ENCODE peak calls at places on chromosomes 5 and 9, in four cellular contexts. N is aorta, E is choroid plexus epithelial cell, H is AG09309. R is an unnamed sample.

GRCh38 chr5:118043531-118043930 is 944.8 kb downstream of the DTWD2 start:
- DNase-seq in H (no peak), N (no peak), E (no peak), R (no peak)

GRCh38 chr5:100647461-100648230 is 112.5 kb downstream of the FAM174A start:
- DNase-seq in E (peak; percentile 57), H (no peak), N (no peak), R (no peak)

GRCh38 chr9:127561491-127562270 is 50.4 kb upstream of the STXBP1 start:
- DNase-seq in N (peak; percentile 94), E (peak; percentile 98), H (peak; percentile 97), R (peak; percentile 99)

GRCh38 chr9:135075234-135076142 is 12.0 kb upstream of the OLFM1 start:
- DNase-seq in N (peak; percentile 88), E (no peak), H (no peak), R (no peak)

GRCh38 chr5:157155297-157155696 is 10.8 kb downstream of the GARIN3 start:
- DNase-seq in N (no peak), H (no peak), E (no peak), R (no peak)

GRCh38 chr5:31232273-31232888 is 38.9 kb downstream of the CDH6 start:
- DNase-seq in E (peak; percentile 85), N (no peak), H (peak; percentile 23), R (peak; percentile 72)

GRCh38 chr5:76426391-76426802 is 23.3 kb downstream of the IQGAP2 start:
- DNase-seq in N (no peak), H (no peak), E (no peak), R (no peak)

GRCh38 chr9:76023715-76024195 is 133.3 kb downstream of the PCSK5 start:
- DNase-seq in E (peak; percentile 9), N (no peak), H (no peak), R (peak; percentile 63)

GRCh38 chr5:120152472-120152871 is 311.6 kb upstream of the PRR16 start:
- DNase-seq in E (peak; percentile 89), N (no peak), H (peak; percentile 77), R (peak; percentile 86)

GRCh38 chr9:4844031-4844430 is 51.3 kb downstream of the RCL1 start:
- DNase-seq in N (no peak), E (no peak), H (no peak), R (no peak)

GRCh38 chr9:32454280-32454679 is 69.8 kb downstream of the ACO1 start:
- DNase-seq in E (peak; percentile 28), H (no peak), N (no peak), R (no peak)

GRCh38 chr5:163407034-163407652 is 30.3 kb upstream of the CCNG1 start:
- DNase-seq in N (no peak), E (peak; percentile 44), H (peak; percentile 4), R (peak; percentile 37)

GRCh38 chr5:166188482-166188881 is 2103.0 kb upstream of the WWC1 start:
- DNase-seq in N (no peak), E (no peak), H (no peak), R (no peak)

GRCh38 chr9:130282000-130282700 is 16.6 kb downstream of the HMCN2 start:
- DNase-seq in E (no peak), N (no peak), H (no peak), R (no peak)

GRCh38 chr5:65778126-65778525 is 56.1 kb downstream of the NLN start:
- DNase-seq in E (no peak), N (no peak), H (no peak), R (no peak)

GRCh38 chr5:57434683-57435082 is 47.9 kb downstream of the ACTBL2 start:
- DNase-seq in E (no peak), H (no peak), N (no peak), R (no peak)

GRCh38 chr5:57432876-57433275 is 49.7 kb downstream of the ACTBL2 start:
- DNase-seq in E (peak; percentile 66), H (no peak), N (no peak), R (no peak)

GRCh38 chr5:57435701-57436134 is 46.9 kb downstream of the ACTBL2 start:
- DNase-seq in E (peak; percentile 98), N (no peak), H (peak; percentile 93), R (peak; percentile 98)

GRCh38 chr5:57436586-57436985 is 46.0 kb downstream of the ACTBL2 start:
- DNase-seq in N (no peak), E (no peak), H (no peak), R (no peak)

GRCh38 chr5:57434227-57434640 is 48.4 kb downstream of the ACTBL2 start:
- DNase-seq in H (no peak), N (no peak), E (peak; percentile 82), R (no peak)
- H3K4me3 ChIP-seq in H (no peak overlapping the region), N (no peak overlapping the region), E (no peak overlapping the region), R (no peak overlapping the region)

DNA sequence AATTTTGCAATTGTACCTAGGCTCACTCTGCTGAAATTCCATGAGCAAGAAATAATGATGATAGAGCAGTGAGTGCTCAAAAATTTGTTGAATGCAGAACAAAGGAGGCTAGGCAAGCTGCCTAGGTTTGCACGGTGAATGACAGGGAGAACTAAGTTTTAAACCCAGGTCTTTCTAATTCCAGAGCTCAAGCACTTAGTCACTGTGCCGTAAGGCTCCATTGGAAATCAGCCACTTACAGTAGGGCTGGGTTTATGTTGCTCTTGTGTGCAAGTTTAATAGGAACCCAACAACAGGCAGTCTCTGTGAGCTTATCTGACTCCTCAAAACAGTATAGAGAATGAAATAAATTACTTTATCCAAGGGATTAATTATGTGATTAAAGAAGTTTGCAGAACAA is 147.0 kb downstream of the CSNK1G3 start:
- DNase-seq in N (no peak), E (peak; percentile 41), H (no peak), R (no peak)
- H3K4me3 ChIP-seq in N (no peak overlapping the region), E (no peak overlapping the region), H (no peak overlapping the region), R (no peak overlapping the region)

GRCh38 chr9:122218070-122218884 is 10.5 kb downstream of the LHX6 start:
- DNase-seq in E (no peak), N (no peak), H (no peak), R (no peak)

GRCh38 chr9:122220673-122221222 is 8.0 kb downstream of the LHX6 start:
- DNase-seq in H (no peak), N (no peak), E (no peak), R (no peak)

GRCh38 chr9:122219856-122220672 is 8.7 kb downstream of the LHX6 start:
- DNase-seq in E (no peak), N (no peak), H (no peak), R (no peak)

GRCh38 chr9:122217640-122218039 is 11.1 kb downstream of the LHX6 start:
- DNase-seq in E (no peak), H (no peak), N (no peak), R (no peak)

GRCh38 chr9:122218885-122219855 is 9.6 kb downstream of the LHX6 start:
- DNase-seq in E (peak; percentile 32), N (no peak), H (no peak), R (no peak)
- H3K4me3 ChIP-seq in E (no peak overlapping the region), N (no peak overlapping the region), H (no peak overlapping the region), R (no peak overlapping the region)

GRCh38 chr9:104075801-104076753 is 18.0 kb upstream of the SMC2 start:
- DNase-seq in E (peak; percentile 94), N (no peak), H (peak; percentile 56), R (peak; percentile 72)
- H3K4me3 ChIP-seq in E (no peak overlapping the region), N (no peak overlapping the region), H (no peak overlapping the region), R (no peak overlapping the region)

GRCh38 chr9:38026021-38026809 is 42.8 kb downstream of the SHB start:
- DNase-seq in N (peak; percentile 85), E (peak; percentile 96), H (peak; percentile 79), R (peak; percentile 96)

GRCh38 chr9:38023661-38024035 is 45.4 kb downstream of the SHB start:
- DNase-seq in N (no peak), E (no peak), H (no peak), R (no peak)

GRCh38 chr9:38024036-38024681 is 44.9 kb downstream of the SHB start:
- DNase-seq in N (peak; percentile 87), H (no peak), E (peak; percentile 82), R (peak; percentile 67)

GRCh38 chr9:38026840-38027527 is 42.0 kb downstream of the SHB start:
- DNase-seq in E (no peak), N (no peak), H (no peak), R (no peak)

DNA sequence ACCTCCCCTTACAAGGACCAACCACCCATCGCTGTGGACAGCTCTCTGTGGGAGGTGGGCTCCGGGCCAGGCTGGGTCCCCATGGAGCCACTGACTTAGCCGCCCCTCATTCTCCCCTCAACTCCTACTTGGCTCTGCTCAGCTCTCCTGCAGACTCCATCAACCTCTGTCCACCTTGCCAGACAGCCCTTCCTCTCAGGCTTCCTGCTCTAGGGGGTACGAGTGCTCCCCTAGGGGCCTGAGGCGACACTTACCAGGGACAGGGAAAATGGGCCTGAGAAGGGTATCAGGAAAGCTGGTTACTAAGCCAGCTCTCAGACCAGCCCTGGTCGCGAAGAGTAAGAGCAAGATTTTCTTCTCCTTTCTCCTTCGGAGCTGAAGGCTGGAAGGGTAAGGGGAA is 43.9 kb downstream of the SHB start:
- DNase-seq in H (no peak), E (no peak), N (no peak), R (no peak)
- H3K4me3 ChIP-seq in H (no peak overlapping the region), E (no peak overlapping the region), N (no peak overlapping the region), R (no peak overlapping the region)

GRCh38 chr9:84667571-84668203 is 1.8 kb upstream of the NTRK2 start:
- DNase-seq in E (peak; percentile 44), H (no peak), N (no peak), R (peak; percentile 43)
- H3K4me3 ChIP-seq in E (peak overlapping the region; percentile 23), H (no peak overlapping the region), N (no peak overlapping the region), R (peak overlapping the region; percentile 19)

DNA sequence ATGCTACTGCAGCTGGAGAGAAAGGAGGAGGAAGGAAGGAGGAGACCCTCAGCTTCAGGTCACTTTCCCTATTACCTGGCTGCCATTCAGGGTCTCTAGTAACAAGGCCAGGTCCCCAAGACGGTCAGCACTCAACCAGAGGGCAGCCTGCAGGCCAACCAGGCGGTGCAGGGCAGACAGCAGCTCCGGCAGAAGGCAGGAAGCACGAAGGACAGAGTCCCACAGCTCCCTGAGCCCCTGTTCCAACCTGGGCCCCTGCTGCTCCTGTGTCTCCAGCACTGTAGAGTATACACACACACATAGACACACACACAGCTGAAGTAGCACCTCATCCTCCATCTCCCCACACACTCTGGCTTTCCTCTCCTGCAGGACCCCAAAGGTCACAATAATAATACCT is 1.7 kb downstream of the FANCG start:
- DNase-seq in E (no peak), H (no peak), N (no peak), R (no peak)
- H3K4me3 ChIP-seq in E (no peak overlapping the region), H (peak overlapping the region; percentile 96), N (no peak overlapping the region), R (peak overlapping the region; percentile 77)

R was measured in astrocyte of the spinal cord.